ENCODE peak calls at places on chromosomes 2 and 18, in five cellular contexts. One of them, this sample, is unnamed.

GRCh38 chr2:117794668-117795067 is 19.8 kb upstream of the DDX18 start:
- DNase-seq in IMR-90: peak; percentile 27
- DNase-seq in K562: no peak
- DNase-seq in GM12878: no peak
- DNase-seq in HepG2: no peak
- DNase-seq in this sample: no peak

GRCh38 chr2:95757988-95758387 is 166.2 kb downstream of the TRIM43 start:
- DNase-seq in K562: no peak
- DNase-seq in HepG2: no peak
- DNase-seq in GM12878: no peak
- DNase-seq in IMR-90: no peak
- DNase-seq in this sample: no peak

GRCh38 chr2:237354930-237355329 is 59.0 kb downstream of the COL6A3 start:
- DNase-seq in IMR-90: peak; percentile 72
- DNase-seq in HepG2: no peak
- DNase-seq in K562: no peak
- DNase-seq in GM12878: no peak
- DNase-seq in this sample: no peak

GRCh38 chr2:129369437-129369836 is 610.0 kb upstream of the RAB6C start:
- DNase-seq in K562: no peak
- DNase-seq in HepG2: no peak
- DNase-seq in IMR-90: no peak
- DNase-seq in GM12878: peak; percentile 34
- DNase-seq in this sample: no peak

GRCh38 chr2:20573611-20574422 is 77.1 kb downstream of the HS1BP3 start:
- DNase-seq in HepG2: no peak
- DNase-seq in IMR-90: peak; percentile 89
- DNase-seq in K562: no peak
- DNase-seq in GM12878: no peak
- DNase-seq in this sample: no peak

GRCh38 chr18:79517322-79517721 is 121.6 kb downstream of the NFATC1 start:
- DNase-seq in K562: no peak
- DNase-seq in HepG2: no peak
- DNase-seq in GM12878: no peak
- DNase-seq in IMR-90: no peak
- DNase-seq in this sample: no peak

GRCh38 chr2:21163213-21163612 is 39.4 kb downstream of the TDRD15 start:
- DNase-seq in GM12878: no peak
- DNase-seq in K562: no peak
- DNase-seq in HepG2: no peak
- DNase-seq in IMR-90: no peak
- DNase-seq in this sample: no peak

GRCh38 chr18:68560128-68560527 is 154.8 kb downstream of the TMX3 start:
- DNase-seq in K562: no peak
- DNase-seq in HepG2: no peak
- DNase-seq in GM12878: no peak
- DNase-seq in IMR-90: no peak
- DNase-seq in this sample: no peak

GRCh38 chr2:145186303-145186702 is 666.4 kb upstream of the ZEB2 start:
- DNase-seq in K562: peak; percentile 14
- DNase-seq in HepG2: no peak
- DNase-seq in GM12878: no peak
- DNase-seq in IMR-90: peak; percentile 23
- DNase-seq in this sample: no peak

GRCh38 chr2:114729025-114729424 is 286.6 kb downstream of the DPP10 start:
- DNase-seq in K562: no peak
- DNase-seq in GM12878: no peak
- DNase-seq in IMR-90: no peak
- DNase-seq in HepG2: peak; percentile 12
- DNase-seq in this sample: no peak

GRCh38 chr2:23386422-23387220 is 1.6 kb downstream of the KLHL29 start:
- DNase-seq in HepG2: no peak
- DNase-seq in K562: no peak
- DNase-seq in IMR-90: no peak
- DNase-seq in GM12878: no peak
- DNase-seq in this sample: peak; percentile 80

GRCh38 chr2:176501652-176502051 is 232.4 kb downstream of the MTX2 start:
- DNase-seq in K562: no peak
- DNase-seq in GM12878: no peak
- DNase-seq in HepG2: no peak
- DNase-seq in IMR-90: no peak
- DNase-seq in this sample: no peak

GRCh38 chr2:142582317-142582716 is 295.1 kb upstream of the KYNU start:
- DNase-seq in GM12878: no peak
- DNase-seq in K562: no peak
- DNase-seq in IMR-90: no peak
- DNase-seq in HepG2: no peak
- DNase-seq in this sample: no peak

GRCh38 chr2:160144278-160144990 is 55.6 kb downstream of the ITGB6 start:
- DNase-seq in IMR-90: no peak
- DNase-seq in GM12878: no peak
- DNase-seq in HepG2: no peak
- DNase-seq in K562: no peak
- DNase-seq in this sample: no peak

GRCh38 chr2:158967114-158967730 is 1.2 kb upstream of the TANC1 start:
- DNase-seq in GM12878: no peak
- DNase-seq in HepG2: no peak
- DNase-seq in K562: no peak
- DNase-seq in IMR-90: no peak
- DNase-seq in this sample: peak; percentile 32

GRCh38 chr18:23495723-23496440 is 7.4 kb upstream of the RMC1 start:
- DNase-seq in IMR-90: no peak
- DNase-seq in HepG2: no peak
- DNase-seq in GM12878: no peak
- DNase-seq in K562: no peak
- DNase-seq in this sample: no peak

GRCh38 chr2:28231110-28231621 is 161.5 kb upstream of the FOSL2 start:
- DNase-seq in HepG2: no peak
- DNase-seq in IMR-90: peak; percentile 69
- DNase-seq in GM12878: no peak
- DNase-seq in K562: no peak
- DNase-seq in this sample: peak; percentile 27

GRCh38 chr2:27021253-27021801 is 11.4 kb upstream of the TMEM214 start:
- DNase-seq in HepG2: peak; percentile 28
- DNase-seq in GM12878: no peak
- DNase-seq in IMR-90: no peak
- DNase-seq in K562: no peak
- DNase-seq in this sample: no peak

GRCh38 chr2:20371656-20372055 is 21.0 kb upstream of the PUM2 start:
- DNase-seq in IMR-90: no peak
- DNase-seq in GM12878: no peak
- DNase-seq in K562: no peak
- DNase-seq in HepG2: no peak
- DNase-seq in this sample: no peak

GRCh38 chr2:240343548-240343947 is 91.9 kb upstream of the GPC1 start:
- DNase-seq in K562: no peak
- DNase-seq in IMR-90: no peak
- DNase-seq in GM12878: no peak
- DNase-seq in HepG2: no peak
- DNase-seq in this sample: no peak

GRCh38 chr18:37179384-37179783 is 350.5 kb downstream of the KIAA1328 start:
- DNase-seq in IMR-90: no peak
- DNase-seq in HepG2: no peak
- DNase-seq in K562: no peak
- DNase-seq in GM12878: no peak
- DNase-seq in this sample: peak; percentile 12

GRCh38 chr2:163044116-163044515 is 205.5 kb upstream of the KCNH7 start:
- DNase-seq in K562: no peak
- DNase-seq in IMR-90: no peak
- DNase-seq in GM12878: no peak
- DNase-seq in HepG2: no peak
- DNase-seq in this sample: no peak

GRCh38 chr2:150610670-150611279 is 123.3 kb upstream of the RND3 start:
- DNase-seq in HepG2: peak; percentile 19
- DNase-seq in GM12878: no peak
- DNase-seq in K562: no peak
- DNase-seq in IMR-90: peak; percentile 69
- DNase-seq in this sample: peak; percentile 14

GRCh38 chr2:88903744-88904353 is 212.4 kb downstream of the RPIA start:
- DNase-seq in GM12878: no peak
- DNase-seq in HepG2: peak; percentile 58
- DNase-seq in IMR-90: peak; percentile 13
- DNase-seq in K562: peak; percentile 55
- DNase-seq in this sample: peak; percentile 20

DNA sequence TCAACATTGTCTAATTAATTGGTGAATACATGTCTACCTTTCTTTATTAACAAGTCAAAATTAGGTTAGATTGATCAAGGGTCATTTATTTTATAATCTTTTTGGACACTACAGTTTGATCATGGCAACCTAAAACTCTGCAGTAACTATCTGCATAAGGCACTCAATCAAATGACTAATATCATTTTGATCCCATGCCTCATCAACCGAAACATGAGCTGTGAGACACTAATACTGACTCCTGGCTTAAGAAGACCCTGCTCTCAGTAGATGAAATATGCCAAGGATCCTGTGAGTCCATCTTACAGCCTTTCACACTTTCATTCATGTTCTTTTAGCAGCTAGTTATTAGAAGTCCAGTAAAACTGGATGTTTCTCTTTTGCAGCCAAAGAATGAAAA is 169.4 kb upstream of the CAVIN2 start:
- DNase-seq in K562: no peak
- DNase-seq in HepG2: no peak
- DNase-seq in GM12878: no peak
- DNase-seq in IMR-90: peak; percentile 85
- DNase-seq in this sample: no peak
- TF ChIP-seq MXI1 in K562: no peak
- TF ChIP-seq MXI1 in HepG2: no peak
- TF ChIP-seq MXI1 in GM12878: no peak
- TF ChIP-seq MXI1 in IMR-90: no peak
- TF ChIP-seq MXI1 in this sample: no peak

GRCh38 chr2:232632904-232633412 is 446 bp upstream of the EFHD1 start:
- DNase-seq in K562: no peak
- DNase-seq in HepG2: no peak
- DNase-seq in IMR-90: no peak
- DNase-seq in GM12878: no peak
- DNase-seq in this sample: no peak
- TF ChIP-seq MXI1 in K562: no peak
- TF ChIP-seq MXI1 in HepG2: no peak
- TF ChIP-seq MXI1 in IMR-90: no peak
- TF ChIP-seq MXI1 in GM12878: no peak
- TF ChIP-seq MXI1 in this sample: no peak

GRCh38 chr2:190266314-190266713 is 53.3 kb downstream of the HIBCH start:
- DNase-seq in IMR-90: no peak
- DNase-seq in HepG2: no peak
- DNase-seq in K562: no peak
- DNase-seq in GM12878: no peak
- DNase-seq in this sample: no peak

GRCh38 chr2:190270298-190270697 is 49.3 kb downstream of the HIBCH start:
- DNase-seq in HepG2: peak; percentile 56
- DNase-seq in GM12878: no peak
- DNase-seq in IMR-90: peak; percentile 79
- DNase-seq in K562: no peak
- DNase-seq in this sample: no peak

GRCh38 chr2:190272457-190272842 is 47.2 kb downstream of the HIBCH start:
- DNase-seq in GM12878: no peak
- DNase-seq in K562: peak; percentile 18
- DNase-seq in IMR-90: no peak
- DNase-seq in HepG2: no peak
- DNase-seq in this sample: no peak

GRCh38 chr2:190271783-190272456 is 47.7 kb downstream of the HIBCH start:
- DNase-seq in IMR-90: no peak
- DNase-seq in K562: peak; percentile 65
- DNase-seq in HepG2: no peak
- DNase-seq in GM12878: no peak
- DNase-seq in this sample: no peak

GRCh38 chr2:190267302-190267701 is 52.3 kb downstream of the HIBCH start:
- DNase-seq in HepG2: peak; percentile 7
- DNase-seq in K562: no peak
- DNase-seq in IMR-90: peak; percentile 92
- DNase-seq in GM12878: no peak
- DNase-seq in this sample: no peak
- TF ChIP-seq MXI1 in HepG2: no peak
- TF ChIP-seq MXI1 in K562: no peak
- TF ChIP-seq MXI1 in IMR-90: no peak
- TF ChIP-seq MXI1 in GM12878: no peak
- TF ChIP-seq MXI1 in this sample: no peak

GRCh38 chr2:10080536-10081304 is 509 bp upstream of the CYS1 start:
- DNase-seq in GM12878: no peak
- DNase-seq in HepG2: no peak
- DNase-seq in IMR-90: no peak
- DNase-seq in K562: no peak
- DNase-seq in this sample: no peak
- TF ChIP-seq MXI1 in GM12878: no peak
- TF ChIP-seq MXI1 in HepG2: no peak
- TF ChIP-seq MXI1 in IMR-90: no peak
- TF ChIP-seq MXI1 in K562: no peak
- TF ChIP-seq MXI1 in this sample: no peak

GRCh38 chr2:9778471-9779402 is 64.5 kb upstream of the TAF1B start:
- DNase-seq in K562: no peak
- DNase-seq in GM12878: no peak
- DNase-seq in HepG2: no peak
- DNase-seq in IMR-90: no peak
- DNase-seq in this sample: no peak

GRCh38 chr2:9775999-9776685 is 67.1 kb upstream of the TAF1B start:
- DNase-seq in K562: no peak
- DNase-seq in GM12878: no peak
- DNase-seq in HepG2: no peak
- DNase-seq in IMR-90: no peak
- DNase-seq in this sample: no peak

GRCh38 chr2:9777081-9777480 is 66.2 kb upstream of the TAF1B start:
- DNase-seq in K562: no peak
- DNase-seq in IMR-90: no peak
- DNase-seq in HepG2: no peak
- DNase-seq in GM12878: no peak
- DNase-seq in this sample: no peak

GRCh38 chr2:9779572-9780264 is 63.6 kb upstream of the TAF1B start:
- DNase-seq in IMR-90: no peak
- DNase-seq in GM12878: no peak
- DNase-seq in HepG2: no peak
- DNase-seq in K562: no peak
- DNase-seq in this sample: no peak

DNA sequence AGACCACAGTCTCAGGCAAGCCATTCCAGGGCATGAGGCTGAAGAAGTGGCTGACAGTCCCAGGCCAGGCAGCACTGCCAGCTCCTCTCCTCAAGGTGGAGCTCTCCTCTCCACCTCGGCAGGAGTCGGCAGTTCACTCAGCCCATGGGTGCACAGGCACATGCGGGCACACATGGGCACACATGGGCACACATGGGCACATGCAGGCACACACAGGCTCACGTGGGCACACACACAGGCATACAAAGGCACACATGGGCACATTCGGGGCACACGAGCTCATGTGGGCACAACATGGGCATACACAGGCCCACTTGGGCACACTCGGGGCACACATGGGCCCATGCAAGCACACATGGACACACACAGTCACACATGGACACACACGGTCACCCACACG is 65.3 kb upstream of the TAF1B start:
- DNase-seq in HepG2: no peak
- DNase-seq in K562: peak; percentile 53
- DNase-seq in GM12878: no peak
- DNase-seq in IMR-90: no peak
- DNase-seq in this sample: no peak
- TF ChIP-seq MXI1 in HepG2: no peak
- TF ChIP-seq MXI1 in K562: no peak
- TF ChIP-seq MXI1 in GM12878: no peak
- TF ChIP-seq MXI1 in IMR-90: no peak
- TF ChIP-seq MXI1 in this sample: no peak